ENCODE peak calls at places on chromosome 3, in nine cellular contexts. U is MM.1S; F is mesenchymal stem cell; P is brain microvascular endothelial cell; T is CD8-positive, alpha-beta T cell; J is IMR-90; Q is tibial artery; S is HCT116; Z is AG04450. I is an unnamed sample.

GRCh38 chr3:36196058-36196457 is 184.2 kb upstream of the STAC start:
- DNase-seq in U (no peak), F (no peak), P (no peak), T (no peak), J (no peak), Q (no peak), S (no peak), Z (no peak), I (peak; percentile 4)

GRCh38 chr3:64232821-64233220 is 7.6 kb upstream of the PRICKLE2 start:
- DNase-seq in U (no peak), F (no peak), P (no peak), T (no peak), J (no peak), Q (no peak), S (no peak), Z (no peak), I (no peak)

GRCh38 chr3:174125267-174125844 is 727.8 kb downstream of the NLGN1 start:
- DNase-seq in U (peak; percentile 47), F (peak; percentile 50), P (peak; percentile 43), T (no peak), J (peak; percentile 65), Q (no peak), S (peak; percentile 31), Z (peak; percentile 15), I (peak; percentile 26)

GRCh38 chr3:174408310-174408709 is 450.8 kb upstream of the NAALADL2 start:
- DNase-seq in U (no peak), F (peak; percentile 6), P (peak; percentile 48), T (no peak), J (peak; percentile 58), Q (no peak), S (no peak), Z (peak; percentile 6), I (no peak)

GRCh38 chr3:65658398-65658797 is 380.3 kb downstream of the MAGI1 start:
- DNase-seq in U (no peak), F (no peak), P (no peak), T (no peak), J (no peak), Q (no peak), S (no peak), Z (no peak), I (no peak)

GRCh38 chr3:10312391-10312790 is 8.5 kb downstream of the SEC13 start:
- DNase-seq in U (no peak), F (no peak), P (no peak), T (no peak), J (no peak), Q (no peak), S (no peak), Z (no peak), I (no peak)

GRCh38 chr3:24067483-24067882 is 122.4 kb downstream of the NR1D2 start:
- DNase-seq in U (peak; percentile 39), F (no peak), P (no peak), T (no peak), J (no peak), Q (no peak), S (no peak), Z (no peak), I (peak; percentile 58)

GRCh38 chr3:155581579-155581978 is 163.3 kb downstream of the PLCH1 start:
- DNase-seq in U (peak; percentile 74), F (no peak), P (no peak), T (no peak), J (no peak), Q (no peak), S (no peak), Z (no peak), I (no peak)

GRCh38 chr3:184361932-184362667 is 590 bp downstream of the POLR2H start:
- DNase-seq in U (peak; percentile 50), F (no peak), P (peak; percentile 34), T (no peak), J (peak; percentile 38), Q (peak; percentile 88), S (peak; percentile 63), Z (no peak), I (peak; percentile 74)

GRCh38 chr3:16908878-16909277 is 24.1 kb downstream of the PLCL2 start:
- DNase-seq in U (no peak), F (no peak), P (no peak), T (no peak), J (no peak), Q (no peak), S (no peak), Z (no peak), I (no peak)

GRCh38 chr3:177212278-177212610 is 15.0 kb upstream of the TBL1XR1 start:
- DNase-seq in U (no peak), F (no peak), P (no peak), T (no peak), J (no peak), Q (no peak), S (no peak), Z (no peak), I (no peak)

GRCh38 chr3:106282931-106283330 is 414.1 kb upstream of the CBLB start:
- DNase-seq in U (no peak), F (no peak), P (no peak), T (no peak), J (no peak), Q (no peak), S (no peak), Z (no peak), I (no peak)

GRCh38 chr3:152260026-152260425 is 8.7 kb upstream of the MBNL1 start:
- DNase-seq in U (no peak), F (peak; percentile 14), P (peak; percentile 42), T (no peak), J (peak; percentile 32), Q (no peak), S (no peak), Z (no peak), I (no peak)

GRCh38 chr3:29415824-29416223 is 135.0 kb downstream of the RBMS3 start:
- DNase-seq in U (no peak), F (peak; percentile 70), P (no peak), T (no peak), J (peak; percentile 77), Q (no peak), S (no peak), Z (no peak), I (peak; percentile 53)

GRCh38 chr3:24201301-24201700 is 256.2 kb downstream of the NR1D2 start:
- DNase-seq in U (no peak), F (no peak), P (no peak), T (no peak), J (no peak), Q (no peak), S (no peak), Z (no peak), I (no peak)

GRCh38 chr3:98039322-98040024 is 4.4 kb upstream of the GABRR3 start:
- DNase-seq in U (peak; percentile 83), F (peak; percentile 90), P (peak; percentile 86), T (peak; percentile 54), J (peak; percentile 87), Q (no peak), S (peak; percentile 89), Z (peak; percentile 65), I (peak; percentile 87)

GRCh38 chr3:58329150-58329921 is 3.4 kb upstream of the PXK start:
- DNase-seq in U (no peak), F (no peak), P (no peak), T (no peak), J (no peak), Q (no peak), S (no peak), Z (no peak), I (no peak)

GRCh38 chr3:83514130-83514914 is 1444.5 kb upstream of the CADM2 start:
- DNase-seq in U (no peak), F (peak; percentile 3), P (peak; percentile 4), T (no peak), J (no peak), Q (no peak), S (no peak), Z (no peak), I (peak; percentile 64)

GRCh38 chr3:194011807-194012206 is 124.1 kb upstream of the HES1 start:
- DNase-seq in U (no peak), F (no peak), P (no peak), T (no peak), J (no peak), Q (no peak), S (no peak), Z (no peak), I (no peak)
- H3K27me3 ChIP-seq in U (no peaks in the 10 kb centered on the region), F (peaks cover 84% of the 10 kb centered on the region), P (peaks cover 76% of the 10 kb centered on the region), T (no peaks in the 10 kb centered on the region), J (peaks cover 54% of the 10 kb centered on the region), Q (no peaks in the 10 kb centered on the region), S (no peaks in the 10 kb centered on the region), Z (peaks cover 46% of the 10 kb centered on the region), I (no peaks in the 10 kb centered on the region)

DNA sequence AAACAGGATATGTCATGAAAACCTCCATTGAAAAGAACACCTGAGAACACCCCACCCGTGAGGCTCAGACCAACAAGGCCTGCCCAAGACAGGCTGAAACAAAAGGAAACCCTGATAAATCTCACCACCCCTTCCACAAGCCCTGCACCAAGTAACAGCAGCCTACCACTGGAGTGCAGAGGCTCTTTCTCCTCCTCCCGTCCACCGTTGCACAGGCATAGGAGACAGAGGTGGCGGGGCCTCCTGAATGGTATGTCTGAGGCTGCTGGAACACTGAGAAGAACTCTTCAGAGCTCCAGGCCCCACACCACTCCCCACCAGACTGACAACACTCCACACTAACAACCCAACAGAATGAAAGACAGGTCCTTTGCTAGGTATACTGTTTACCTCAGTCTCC is 21.4 kb downstream of the CHDH start:
- DNase-seq in U (no peak), F (no peak), P (no peak), T (no peak), J (no peak), Q (peak; percentile 28), S (no peak), Z (no peak), I (no peak)
- H3K27me3 ChIP-seq in U (no peaks in the 10 kb centered on the region), F (no peaks in the 10 kb centered on the region), P (no peaks in the 10 kb centered on the region), T (no peaks in the 10 kb centered on the region), J (no peaks in the 10 kb centered on the region), Q (no peaks in the 10 kb centered on the region), S (no peaks in the 10 kb centered on the region), Z (peaks cover 2% of the 10 kb centered on the region), I (no peaks in the 10 kb centered on the region)

GRCh38 chr3:141234283-141234682 is 2.7 kb downstream of the PXYLP1 start:
- DNase-seq in U (no peak), F (no peak), P (no peak), T (no peak), J (no peak), Q (no peak), S (no peak), Z (no peak), I (no peak)
- H3K27me3 ChIP-seq in U (no peaks in the 10 kb centered on the region), F (peaks cover 3% of the 10 kb centered on the region), P (no peaks in the 10 kb centered on the region), T (no peaks in the 10 kb centered on the region), J (peaks cover 3% of the 10 kb centered on the region), Q (no peaks in the 10 kb centered on the region), S (no peaks in the 10 kb centered on the region), Z (no peaks in the 10 kb centered on the region), I (peaks cover 7% of the 10 kb centered on the region)

GRCh38 chr3:12338595-12339546 is 50.0 kb downstream of the PPARG start:
- DNase-seq in U (no peak), F (no peak), P (no peak), T (no peak), J (no peak), Q (no peak), S (no peak), Z (no peak), I (no peak)

GRCh38 chr3:12335421-12335820 is 46.6 kb downstream of the PPARG start:
- DNase-seq in U (no peak), F (no peak), P (no peak), T (no peak), J (no peak), Q (no peak), S (no peak), Z (no peak), I (no peak)

GRCh38 chr3:12339701-12340480 is 51.0 kb downstream of the PPARG start:
- DNase-seq in U (no peak), F (no peak), P (no peak), T (no peak), J (no peak), Q (no peak), S (peak; percentile 29), Z (no peak), I (peak; percentile 9)

GRCh38 chr3:12334786-12335185 is 45.9 kb downstream of the PPARG start:
- DNase-seq in U (no peak), F (no peak), P (no peak), T (no peak), J (no peak), Q (no peak), S (no peak), Z (no peak), I (no peak)

GRCh38 chr3:12336099-12336498 is 47.2 kb downstream of the PPARG start:
- DNase-seq in U (no peak), F (no peak), P (peak; percentile 9), T (no peak), J (no peak), Q (no peak), S (no peak), Z (no peak), I (no peak)
- H3K27me3 ChIP-seq in U (no peaks in the 10 kb centered on the region), F (no peaks in the 10 kb centered on the region), P (no peaks in the 10 kb centered on the region), T (no peaks in the 10 kb centered on the region), J (no peaks in the 10 kb centered on the region), Q (no peaks in the 10 kb centered on the region), S (no peaks in the 10 kb centered on the region), Z (no peaks in the 10 kb centered on the region), I (peaks cover 3% of the 10 kb centered on the region)